ENCODE peak calls at places on chromosomes 11 and 22, in six cellular contexts. H, D, X, S, Z and B are unnamed samples.

GRCh38 chr11:77175869-77176539 is 48.0 kb downstream of the MYO7A start:
- DNase-seq in S (no peak), X (peak), H (no peak), Z (peak), D (no peak), B (no peak)

GRCh38 chr11:127114035-127114434 is 113.5 kb upstream of the KIRREL3 start:
- DNase-seq in D (no peak), S (no peak), Z (no peak), H (no peak), X (no peak), B (no peak)

GRCh38 chr11:69905611-69906452 is 86.6 kb upstream of the FGF3 start:
- DNase-seq in Z (no peak), S (no peak), X (no peak), D (no peak), H (no peak), B (no peak)

GRCh38 chr11:45062974-45063635 is 83.3 kb upstream of the PRDM11 start:
- DNase-seq in D (no peak), S (no peak), H (no peak), X (no peak), Z (no peak), B (no peak)

GRCh38 chr11:17986007-17986710 is 26.7 kb downstream of the SERGEF start:
- DNase-seq in D (no peak), H (no peak), X (no peak), S (no peak), Z (no peak), B (no peak)

GRCh38 chr11:125975634-125976033 is 29.8 kb downstream of the VSIG10L2 start:
- DNase-seq in S (no peak), D (no peak), X (no peak), Z (no peak), H (no peak), B (no peak)

GRCh38 chr22:49703391-49703926 is 124.2 kb downstream of the BRD1 start:
- DNase-seq in Z (no peak), D (no peak), H (no peak), S (no peak), X (no peak), B (no peak)

GRCh38 chr11:132523929-132524328 is 1008.4 kb downstream of the OPCML start:
- DNase-seq in S (no peak), X (no peak), H (no peak), Z (no peak), D (no peak), B (no peak)

GRCh38 chr11:24422371-24422770 is 74.5 kb upstream of the LUZP2 start:
- DNase-seq in D (no peak), H (no peak), S (no peak), X (no peak), Z (no peak), B (no peak)

GRCh38 chr11:120254788-120255518 is 15.0 kb downstream of the POU2F3 start:
- DNase-seq in S (no peak), H (no peak), Z (peak), D (peak), X (peak), B (no peak)

GRCh38 chr11:90250970-90251369 is 28.1 kb upstream of the CHORDC1 start:
- DNase-seq in H (peak), S (no peak), X (no peak), Z (no peak), D (no peak), B (no peak)

GRCh38 chr11:109967121-109967520 is 126.1 kb upstream of the ZC3H12C start:
- DNase-seq in Z (no peak), D (no peak), S (no peak), X (no peak), H (no peak), B (no peak)

GRCh38 chr11:130159657-130160459 is at the start of gene ST14:
- DNase-seq in X (no peak), D (no peak), Z (peak), H (no peak), S (no peak), B (no peak)

GRCh38 chr11:115670538-115671200 is 166.5 kb upstream of the CADM1 start:
- DNase-seq in D (no peak), H (no peak), X (no peak), Z (no peak), S (no peak), B (no peak)

GRCh38 chr11:62127941-62128770 is 4.3 kb downstream of the INCENP start:
- DNase-seq in Z (no peak), H (no peak), X (no peak), S (no peak), D (no peak), B (no peak)

GRCh38 chr11:19080579-19080993 is 20.1 kb upstream of the MRGPRX2 start:
- DNase-seq in H (no peak), X (no peak), D (no peak), S (no peak), Z (no peak), B (no peak)

GRCh38 chr11:8870461-8871282 is 40.3 kb upstream of the AKIP1 start:
- DNase-seq in H (no peak), Z (peak), S (no peak), X (peak), D (peak), B (peak)

GRCh38 chr11:74493816-74494630 is 499 bp upstream of the LIPT2 start:
- DNase-seq in H (no peak), X (no peak), S (no peak), D (no peak), Z (no peak), B (no peak)

GRCh38 chr22:23233084-23233501 is 52.8 kb downstream of the BCR start:
- DNase-seq in D (no peak), S (no peak), X (no peak), H (no peak), Z (no peak), B (no peak)

GRCh38 chr11:12433571-12434061 is 56.2 kb downstream of the PARVA start:
- DNase-seq in H (no peak), X (no peak), Z (no peak), D (no peak), S (no peak), B (peak)

GRCh38 chr11:35579557-35580396 is 38.5 kb upstream of the FJX1 start:
- DNase-seq in H (no peak), X (no peak), Z (no peak), S (no peak), D (no peak), B (peak)

GRCh38 chr11:9091044-9091936 is at the start of gene SCUBE2:
- DNase-seq in S (no peak), D (peak), X (no peak), Z (peak), H (no peak), B (no peak)